ENCODE peak calls at places on chromosomes 16 and 17, in nine cellular contexts. O is choroid plexus epithelial cell; F is naive B cell; I is stimulated activated CD8-positive, alpha-beta memory T cell treated with anti-CD3 and anti-CD28 coated beads, Interleukin-4, amount 100 ng/mL, for 1 hour; J is iPS-NIHi11; D is T-cell; Y is mesenteric fat pad; Q is stimulated activated CD4-positive, alpha-beta T cell treated with anti-CD3 and anti-CD28 coated beads, Interleukin-15, amount 100 ng/mL, for 48 hours; A is posterior vena cava. V is an unnamed sample.

GRCh38 chr16:64957246-64957645 is 164.6 kb downstream of the CDH11 start:
- DNase-seq in F (no peak), D (no peak), I (no peak), Q (no peak), Y (no peak), J (no peak), O (no peak), A (no peak), V (no peak)

GRCh38 chr16:52976539-52977167 is 76.0 kb downstream of the CHD9NB start:
- DNase-seq in J (peak), D (no peak), F (peak), I (no peak), A (no peak), Y (no peak), Q (no peak), O (peak), V (peak)

GRCh38 chr16:74936902-74937560 is 47.9 kb downstream of the WDR59 start:
- DNase-seq in Y (no peak), F (no peak), O (peak), A (no peak), I (no peak), J (no peak), Q (peak), D (no peak), V (no peak)

GRCh38 chr17:66636111-66636510 is 198.8 kb upstream of the CACNG5 start:
- DNase-seq in F (no peak), Y (no peak), J (no peak), A (no peak), D (no peak), I (no peak), Q (no peak), O (peak), V (peak)

GRCh38 chr16:21224800-21225199 is 8.7 kb upstream of the ANKS4B start:
- DNase-seq in D (no peak), F (no peak), J (no peak), Y (no peak), O (no peak), Q (no peak), A (no peak), I (no peak), V (no peak)

GRCh38 chr17:29836643-29837042 is 93.4 kb downstream of the SSH2 start:
- DNase-seq in I (no peak), Y (no peak), D (no peak), J (no peak), O (peak), A (no peak), F (no peak), Q (no peak), V (no peak)

GRCh38 chr17:48770954-48771353 is 42.4 kb upstream of the HOXB13 start:
- DNase-seq in A (no peak), Y (no peak), O (no peak), F (no peak), I (no peak), D (no peak), Q (no peak), J (no peak), V (no peak)

GRCh38 chr16:85137323-85138072 is 25.2 kb upstream of the CIBAR2 start:
- DNase-seq in I (no peak), J (peak), Y (peak), F (no peak), O (peak), D (no peak), A (peak), Q (no peak), V (no peak)

GRCh38 chr17:30520436-30520835 is 43.2 kb downstream of the GOSR1 start:
- DNase-seq in D (no peak), A (no peak), F (no peak), J (no peak), Q (no peak), O (peak), I (no peak), Y (no peak), V (no peak)

GRCh38 chr16:17930280-17930679 is 406.3 kb downstream of the NPIPA8 start:
- DNase-seq in J (no peak), O (no peak), Q (no peak), Y (no peak), D (no peak), I (no peak), F (no peak), A (no peak), V (no peak)

GRCh38 chr17:47076171-47076570 is 97.1 kb upstream of the RPRML start:
- DNase-seq in D (no peak), O (peak), J (no peak), F (no peak), A (no peak), I (no peak), Q (no peak), Y (no peak), V (no peak)

GRCh38 chr16:85461814-85462404 is 151.2 kb upstream of the GSE1 start:
- DNase-seq in J (peak), Q (no peak), Y (no peak), I (no peak), F (no peak), A (no peak), D (no peak), O (peak), V (no peak)

GRCh38 chr17:79632432-79632735 is 21.5 kb upstream of the RBFOX3 start:
- DNase-seq in D (no peak), Y (peak), F (no peak), Q (no peak), O (no peak), I (no peak), J (peak), A (peak), V (no peak)

GRCh38 chr17:78484300-78485159 is 92.7 kb downstream of the DNAH17 start:
- DNase-seq in O (peak), J (peak), I (peak), Y (no peak), F (peak), A (peak), Q (peak), D (peak), V (peak)

GRCh38 chr17:4968916-4969550 is 1.4 kb upstream of the SPAG7 start:
- DNase-seq in D (no peak), Y (no peak), I (no peak), Q (peak), J (no peak), F (no peak), A (no peak), O (peak), V (peak)

GRCh38 chr16:48203974-48204824 is 39.9 kb upstream of the LONP2 start:
- DNase-seq in I (no peak), F (no peak), Q (no peak), Y (no peak), A (no peak), J (no peak), D (no peak), O (no peak), V (no peak)